ENCODE peak calls at places on chromosomes 5 and 9, in ten cellular contexts. Q is Caco-2, Z is DND-41, E is PC-3, J is OCI-LY7, V is fibroblast of lung, A is cardiac fibroblast, U is kidney, L is astrocyte of the spinal cord, G is dorsolateral prefrontal cortex. K is an unnamed sample.

GRCh38 chr5:119323630-119324000 is 32.2 kb upstream of the TNFAIP8 start:
- DNase-seq in Q (no peak), Z (no peak), E (peak; percentile 64), J (no peak), V (peak; percentile 47), A (peak; percentile 57), U (no peak), L (peak; percentile 62), G (no peak), K (no peak)

GRCh38 chr9:86175223-86175622 is 75.9 kb upstream of the GOLM1 start:
- DNase-seq in Q (no peak), Z (no peak), E (no peak), J (no peak), V (no peak), A (no peak), U (no peak), L (no peak), G (no peak), K (no peak)

GRCh38 chr9:110099236-110099741 is 108.7 kb downstream of the C9orf152 start:
- DNase-seq in Q (no peak), Z (no peak), E (peak; percentile 31), J (peak; percentile 47), V (peak; percentile 92), A (peak; percentile 87), U (no peak), L (peak; percentile 77), G (no peak), K (no peak)

GRCh38 chr9:33461474-33461873 is 12.2 kb downstream of the NOL6 start:
- DNase-seq in Q (no peak), Z (no peak), E (no peak), J (no peak), V (no peak), A (no peak), U (no peak), L (no peak), G (no peak), K (no peak)

GRCh38 chr5:43275391-43275790 is 37.8 kb downstream of the HMGCS1 start:
- DNase-seq in Q (no peak), Z (no peak), E (no peak), J (no peak), V (no peak), A (no peak), U (no peak), L (no peak), G (no peak), K (no peak)

GRCh38 chr9:15227491-15227890 is 79.5 kb downstream of the TTC39B start:
- DNase-seq in Q (no peak), Z (no peak), E (no peak), J (no peak), V (no peak), A (no peak), U (no peak), L (no peak), G (no peak), K (no peak)

GRCh38 chr9:90893706-90894105 is 92.1 kb downstream of the SYK start:
- DNase-seq in Q (no peak), Z (no peak), E (no peak), J (no peak), V (no peak), A (no peak), U (no peak), L (no peak), G (no peak), K (no peak)

GRCh38 chr9:69115621-69116020 is 58.5 kb upstream of the TJP2 start:
- DNase-seq in Q (no peak), Z (no peak), E (peak; percentile 60), J (no peak), V (no peak), A (peak; percentile 38), U (no peak), L (no peak), G (no peak), K (no peak)

GRCh38 chr9:99006979-99007378 is 63.3 kb downstream of the COL15A1 start:
- DNase-seq in Q (no peak), Z (no peak), E (no peak), J (no peak), V (no peak), A (no peak), U (no peak), L (no peak), G (no peak), K (no peak)

GRCh38 chr5:74622122-74622521 is 18.4 kb downstream of the ENC1 start:
- DNase-seq in Q (no peak), Z (no peak), E (no peak), J (no peak), V (peak; percentile 77), A (no peak), U (no peak), L (no peak), G (no peak), K (no peak)

GRCh38 chr9:5586391-5586802 is 42.5 kb upstream of the RIC1 start:
- DNase-seq in Q (no peak), Z (no peak), E (no peak), J (peak; percentile 49), V (peak; percentile 57), A (peak; percentile 86), U (no peak), L (peak; percentile 23), G (no peak), K (peak; percentile 68)

GRCh38 chr5:133930061-133930823 is 38.2 kb downstream of the C5orf15 start:
- DNase-seq in Q (no peak), Z (no peak), E (no peak), J (no peak), V (peak; percentile 87), A (peak; percentile 58), U (no peak), L (peak; percentile 82), G (peak; percentile 38), K (peak; percentile 56)

GRCh38 chr5:90877049-90877448 is 318.5 kb downstream of the ADGRV1 start:
- DNase-seq in Q (no peak), Z (no peak), E (no peak), J (no peak), V (no peak), A (no peak), U (no peak), L (no peak), G (no peak), K (no peak)

GRCh38 chr9:37248651-37249163 is 128.3 kb downstream of the ZCCHC7 start:
- DNase-seq in Q (no peak), Z (no peak), E (no peak), J (no peak), V (peak; percentile 29), A (no peak), U (no peak), L (no peak), G (no peak), K (no peak)

GRCh38 chr5:76794871-76795270 is 24.0 kb upstream of the F2RL1 start:
- DNase-seq in Q (no peak), Z (no peak), E (peak; percentile 17), J (no peak), V (peak; percentile 39), A (peak; percentile 81), U (no peak), L (peak; percentile 39), G (no peak), K (no peak)

GRCh38 chr5:174493536-174493935 is 230.8 kb upstream of the MSX2 start:
- DNase-seq in Q (no peak), Z (no peak), E (no peak), J (no peak), V (no peak), A (no peak), U (no peak), L (no peak), G (no peak), K (no peak)

GRCh38 chr5:71836084-71836483 is 117.0 kb downstream of the CARTPT start:
- DNase-seq in Q (no peak), Z (no peak), E (peak; percentile 32), J (no peak), V (peak; percentile 19), A (peak; percentile 44), U (no peak), L (peak; percentile 13), G (no peak), K (no peak)
- TF ChIP-seq CTCF in Q (no peak), Z (no peak), E (peak; percentile 59), J (peak; percentile 16), V (peak; percentile 31), A (peak; percentile 46), U (no peak), L (peak; percentile 52), G (peak; percentile 14), K (no peak)

GRCh38 chr5:152142845-152143469 is 218.3 kb upstream of the GLRA1 start:
- DNase-seq in Q (peak; percentile 61), Z (peak; percentile 61), E (peak; percentile 74), J (peak; percentile 56), V (peak; percentile 35), A (peak; percentile 70), U (peak; percentile 40), L (peak; percentile 45), G (peak; percentile 64), K (peak; percentile 24)
- H3K4me3 ChIP-seq in Q (no peak overlapping the region), Z (no peak overlapping the region), E (no peak overlapping the region), J (no peak overlapping the region), V (no peak overlapping the region), A (no peak overlapping the region), U (no peak overlapping the region), L (no peak overlapping the region), G (no peak overlapping the region), K (no peak overlapping the region)

GRCh38 chr5:152443935-152444334 is 38.9 kb upstream of the NMUR2 start:
- DNase-seq in Q (no peak), Z (no peak), E (no peak), J (no peak), V (no peak), A (no peak), U (no peak), L (no peak), G (no peak), K (no peak)

GRCh38 chr5:152437861-152438260 is 32.8 kb upstream of the NMUR2 start:
- DNase-seq in Q (no peak), Z (no peak), E (no peak), J (no peak), V (no peak), A (no peak), U (no peak), L (no peak), G (no peak), K (no peak)

DNA sequence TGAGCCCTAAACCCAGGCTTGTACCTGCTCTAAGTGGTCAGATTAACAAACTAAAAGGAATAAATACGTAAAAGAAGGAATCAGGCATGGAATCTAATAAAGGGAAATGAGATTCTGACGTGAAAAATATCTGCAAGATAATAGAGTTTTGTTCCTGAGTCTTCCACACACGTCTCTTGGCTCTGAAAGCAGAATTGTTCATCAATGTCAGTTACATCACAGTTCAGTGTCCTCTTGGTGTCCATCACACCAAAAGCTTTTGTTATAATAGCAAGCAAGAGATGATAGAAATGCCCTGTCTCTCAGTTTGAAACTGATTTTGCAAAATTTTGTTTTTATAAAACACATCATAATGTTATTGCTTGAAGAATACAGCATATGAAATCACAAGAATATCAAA is 34.7 kb upstream of the NMUR2 start:
- DNase-seq in Q (no peak), Z (no peak), E (no peak), J (no peak), V (no peak), A (no peak), U (no peak), L (no peak), G (no peak), K (no peak)
- TF ChIP-seq CTCF in Q (no peak), Z (no peak), E (no peak), J (no peak), V (no peak), A (no peak), U (no peak), L (no peak), G (no peak), K (no peak)

DNA sequence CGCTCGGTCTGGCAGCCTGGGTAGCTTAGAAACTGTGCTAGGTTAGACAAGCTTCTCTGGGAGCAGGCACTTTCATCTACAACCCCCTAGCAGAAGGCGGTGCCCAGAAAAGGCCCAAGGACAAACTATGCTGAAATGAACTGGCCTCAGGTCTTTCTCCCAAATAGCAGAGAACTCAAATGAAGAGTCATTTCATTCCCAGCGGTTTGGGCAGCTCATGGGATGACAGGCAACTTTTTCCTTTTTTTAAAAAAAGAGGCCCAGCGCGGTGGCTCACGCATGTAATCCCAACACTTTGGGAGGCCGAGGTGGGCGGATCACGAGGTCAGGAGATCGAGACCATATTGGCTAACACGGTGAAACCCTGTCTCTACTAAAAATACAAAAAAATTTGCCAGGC is 2.5 kb downstream of the RAPGEF1 start:
- DNase-seq in Q (no peak), Z (no peak), E (no peak), J (no peak), V (no peak), A (no peak), U (no peak), L (no peak), G (no peak), K (no peak)
- H3K4me3 ChIP-seq in Q (no peak overlapping the region), Z (no peak overlapping the region), E (no peak overlapping the region), J (peak overlapping the region; percentile 81), V (no peak overlapping the region), A (no peak overlapping the region), U (no peak overlapping the region), L (no peak overlapping the region), G (no peak overlapping the region), K (peak overlapping the region; percentile 53)

K was measured in GM12864.